ENCODE peak calls at places on chromosomes 5 and 9, in five cellular contexts. T, M, A, Q and E are unnamed samples.

GRCh38 chr5:174310243-174310642 is 264.7 kb downstream of the NSG2 start:
- DNase-seq in T (no peak), M (no peak), A (peak; percentile 20), Q (no peak), E (no peak)

GRCh38 chr9:99419099-99419498 is 197.0 kb downstream of the SEC61B start:
- DNase-seq in T (no peak), M (no peak), A (no peak), Q (no peak), E (no peak)

GRCh38 chr5:156367602-156368001 is 40.6 kb downstream of the SGCD start:
- DNase-seq in T (peak; percentile 2), M (no peak), A (no peak), Q (no peak), E (no peak)

GRCh38 chr5:129905467-129906176 is 1.4 kb downstream of the CHSY3 start:
- DNase-seq in T (no peak), M (no peak), A (peak; percentile 65), Q (no peak), E (peak; percentile 6)

GRCh38 chr5:73365301-73365853 is 83.2 kb downstream of the FOXD1 start:
- DNase-seq in T (no peak), M (no peak), A (no peak), Q (no peak), E (peak; percentile 49)

GRCh38 chr5:15819617-15820016 is 319.6 kb downstream of the FBXL7 start:
- DNase-seq in T (no peak), M (no peak), A (no peak), Q (no peak), E (no peak)

GRCh38 chr9:69322256-69322655 is 2.8 kb upstream of the ENTREP1 start:
- DNase-seq in T (no peak), M (no peak), A (no peak), Q (no peak), E (no peak)

GRCh38 chr5:103472820-103473219 is 89.8 kb downstream of the NUDT12 start:
- DNase-seq in T (peak; percentile 25), M (no peak), A (no peak), Q (no peak), E (peak; percentile 55)

GRCh38 chr5:170287532-170287931 is 10.0 kb downstream of the LCP2 start:
- DNase-seq in T (no peak), M (no peak), A (no peak), Q (no peak), E (no peak)

GRCh38 chr5:147887925-147888324 is 9.4 kb downstream of the SCGB3A2 start:
- DNase-seq in T (no peak), M (no peak), A (no peak), Q (no peak), E (no peak)

GRCh38 chr9:18829858-18830257 is 203.2 kb downstream of the SAXO1 start:
- DNase-seq in T (no peak), M (no peak), A (no peak), Q (no peak), E (no peak)

GRCh38 chr5:86814907-86815306 is 197.2 kb downstream of the COX7C start:
- DNase-seq in T (no peak), M (no peak), A (no peak), Q (no peak), E (no peak)

GRCh38 chr5:142770650-142771609 is 753 bp downstream of the ARHGAP26 start:
- DNase-seq in T (peak; percentile 69), M (no peak), A (peak; percentile 78), Q (peak; percentile 32), E (peak; percentile 61)

GRCh38 chr9:130448035-130448624 is 3.4 kb downstream of the ASS1 start:
- DNase-seq in T (no peak), M (no peak), A (no peak), Q (no peak), E (no peak)

GRCh38 chr5:56460681-56461191 is 227.6 kb upstream of the ANKRD55 start:
- DNase-seq in T (peak; percentile 58), M (no peak), A (no peak), Q (no peak), E (no peak)

GRCh38 chr9:88767504-88767790 is 223.8 kb upstream of the S1PR3 start:
- DNase-seq in T (no peak), M (no peak), A (no peak), Q (no peak), E (no peak)

GRCh38 chr9:101311759-101312420 is 72.9 kb downstream of the BAAT start:
- DNase-seq in T (peak; percentile 93), M (peak; percentile 23), A (no peak), Q (peak; percentile 56), E (peak; percentile 55)

GRCh38 chr5:176579323-176579722 is 30.2 kb downstream of the CDHR2 start:
- DNase-seq in T (no peak), M (no peak), A (no peak), Q (no peak), E (no peak)

GRCh38 chr9:107683566-107683965 is 194.0 kb upstream of the KLF4 start:
- DNase-seq in T (no peak), M (no peak), A (no peak), Q (no peak), E (no peak)

GRCh38 chr9:114000063-114000454 is 78.0 kb downstream of the AMBP start:
- DNase-seq in T (no peak), M (no peak), A (no peak), Q (no peak), E (no peak)
- TF ChIP-seq HDAC2 in T (no peak), M (no peak), A (no peak), Q (no peak), E (no peak)

DNA sequence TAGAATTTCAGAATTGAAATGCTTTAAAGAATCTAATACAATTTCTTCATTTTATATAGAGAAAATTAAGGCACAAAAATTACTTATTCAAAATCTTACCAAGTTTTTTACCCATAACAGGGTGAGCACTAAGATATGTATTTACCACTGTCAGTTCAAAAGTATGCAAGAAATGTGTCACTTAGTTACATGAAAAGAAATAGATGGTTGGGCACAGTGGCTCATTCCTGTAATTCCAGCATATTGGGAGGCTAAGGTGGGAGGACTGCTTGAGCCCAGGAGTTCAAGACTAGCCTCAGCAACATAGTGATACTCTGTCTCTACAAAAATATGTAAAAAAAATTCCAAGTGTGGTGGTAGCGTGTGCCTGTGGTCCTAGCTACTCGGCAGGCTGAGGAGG is 19.5 kb downstream of the YIPF5 start:
- DNase-seq in T (no peak), M (no peak), A (no peak), Q (no peak), E (no peak)
- TF ChIP-seq HDAC2 in T (no peak), M (no peak), A (no peak), Q (no peak), E (no peak)

GRCh38 chr5:125311743-125312142 is 565.3 kb upstream of the ZNF608 start:
- DNase-seq in T (no peak), M (no peak), A (no peak), Q (no peak), E (peak; percentile 25)
- TF ChIP-seq HDAC2 in T (no peak), M (no peak), A (no peak), Q (no peak), E (no peak)

GRCh38 chr5:134738963-134739661 is 764 bp downstream of the CAMLG start:
- DNase-seq in T (peak; percentile 73), M (no peak), A (peak; percentile 57), Q (peak; percentile 41), E (peak; percentile 70)
- TF ChIP-seq HDAC2 in T (no peak), M (no peak), A (no peak), Q (peak; percentile 18), E (no peak)

DNA sequence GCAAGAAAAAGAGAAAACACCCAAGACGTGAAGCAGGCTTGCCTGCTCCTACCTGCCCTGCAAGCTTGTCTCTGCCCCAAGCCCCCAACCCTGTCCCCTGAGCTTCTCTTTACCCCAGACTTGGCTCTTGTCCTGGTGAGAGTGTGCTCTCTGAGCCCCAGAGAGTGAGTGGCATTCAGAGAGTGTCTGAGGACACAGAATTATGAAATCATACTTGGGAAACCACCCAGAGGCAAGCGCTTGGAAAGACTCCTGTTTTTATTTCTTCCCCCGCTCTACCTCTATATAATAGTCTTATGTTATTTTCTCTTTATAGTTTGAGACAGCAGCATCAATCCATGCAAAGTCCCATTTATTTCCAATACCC is 287.2 kb downstream of the GADD45G start:
- DNase-seq in T (no peak), M (no peak), A (no peak), Q (no peak), E (no peak)
- TF ChIP-seq HDAC2 in T (no peak), M (no peak), A (no peak), Q (no peak), E (no peak)

GRCh38 chr9:71608021-71608420 is 160.3 kb downstream of the CEMIP2 start:
- DNase-seq in T (no peak), M (no peak), A (no peak), Q (no peak), E (no peak)

GRCh38 chr9:71607571-71607970 is 160.7 kb downstream of the CEMIP2 start:
- DNase-seq in T (no peak), M (no peak), A (no peak), Q (no peak), E (no peak)

GRCh38 chr9:71608825-71609452 is 159.4 kb downstream of the CEMIP2 start:
- DNase-seq in T (peak; percentile 50), M (no peak), A (peak; percentile 52), Q (no peak), E (no peak)

GRCh38 chr9:71602652-71603051 is 165.7 kb downstream of the CEMIP2 start:
- DNase-seq in T (no peak), M (no peak), A (no peak), Q (no peak), E (no peak)

GRCh38 chr9:71604197-71605063 is 163.9 kb downstream of the CEMIP2 start:
- DNase-seq in T (peak; percentile 64), M (no peak), A (peak; percentile 86), Q (peak; percentile 36), E (peak; percentile 44)
- TF ChIP-seq HDAC2 in T (no peak), M (no peak), A (no peak), Q (no peak), E (no peak)

DNA sequence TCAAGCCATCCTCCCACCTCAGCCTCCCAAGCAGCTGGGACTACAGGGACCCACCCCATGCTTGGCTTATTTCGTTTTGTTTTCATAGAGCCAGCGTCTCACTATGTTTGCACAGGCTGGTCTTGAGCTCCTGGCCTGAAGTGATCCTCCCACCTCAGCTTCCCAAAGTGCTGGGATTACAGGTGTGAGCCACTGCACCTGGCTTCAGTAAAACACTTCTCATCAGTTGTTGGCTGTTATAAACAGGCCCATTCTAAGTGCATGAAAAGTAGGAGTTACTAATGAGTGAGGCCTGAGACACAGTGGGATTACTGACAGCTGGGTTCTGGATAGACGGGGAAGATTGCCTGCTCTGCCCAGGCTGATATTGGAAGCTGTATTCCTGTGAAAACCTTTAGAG is 3.5 kb downstream of the CRB2 start:
- DNase-seq in T (no peak), M (no peak), A (no peak), Q (no peak), E (no peak)
- TF ChIP-seq HDAC2 in T (no peak), M (no peak), A (no peak), Q (no peak), E (no peak)